ENCODE peak calls at places on chromosomes 3 and 15, in four cellular contexts. I is A549; R is foreskin fibroblast; P is CD8-positive, alpha-beta memory T cell. H is an unnamed sample.

GRCh38 chr15:72800819-72801481 is 17.4 kb upstream of the ADPGK start:
- DNase-seq in I (no peak), R (no peak), P (no peak), H (no peak)

GRCh38 chr15:63876085-63876662 is 42.4 kb upstream of the HERC1 start:
- DNase-seq in I (no peak), R (no peak), P (no peak), H (no peak)

GRCh38 chr3:116836286-116836685 is 126.7 kb downstream of the TUSC7 start:
- DNase-seq in I (no peak), R (peak), P (no peak), H (no peak)

GRCh38 chr3:35187908-35188307 is 451.4 kb upstream of the ARPP21 start:
- DNase-seq in I (no peak), R (no peak), P (no peak), H (no peak)

GRCh38 chr3:146142757-146143156 is 18.2 kb downstream of the PLOD2 start:
- DNase-seq in I (no peak), R (peak), P (no peak), H (no peak)

GRCh38 chr3:29409409-29409808 is 128.5 kb downstream of the RBMS3 start:
- DNase-seq in I (no peak), R (no peak), P (no peak), H (no peak)

GRCh38 chr15:43483306-43484128 is 9.4 kb downstream of the TP53BP1 start:
- DNase-seq in I (no peak), R (no peak), P (no peak), H (no peak)

GRCh38 chr3:43759297-43759782 is 68.6 kb downstream of the ABHD5 start:
- DNase-seq in I (peak), R (peak), P (no peak), H (peak)

GRCh38 chr3:59782664-59783063 is 732.8 kb upstream of the CFAP20DC start:
- DNase-seq in I (no peak), R (no peak), P (no peak), H (no peak)

GRCh38 chr3:87350367-87351199 is 74.2 kb upstream of the POU1F1 start:
- DNase-seq in I (peak), R (peak), P (no peak), H (peak)

GRCh38 chr15:72116680-72117447 is 1.1 kb downstream of the MYO9A start:
- DNase-seq in I (peak), R (no peak), P (no peak), H (peak)

GRCh38 chr15:49847937-49848823 is 227.3 kb downstream of the DTWD1 start:
- DNase-seq in I (peak), R (peak), P (no peak), H (no peak)

GRCh38 chr3:64691051-64691450 is 3.3 kb upstream of the ADAMTS9 start:
- DNase-seq in I (no peak), R (no peak), P (no peak), H (no peak)

GRCh38 chr15:74630284-74631086 is 14.8 kb downstream of the CLK3 start:
- DNase-seq in I (no peak), R (no peak), P (no peak), H (no peak)

GRCh38 chr15:81011593-81011992 is 10.9 kb downstream of the TLNRD1 start:
- DNase-seq in I (no peak), R (no peak), P (no peak), H (no peak)

GRCh38 chr15:80343610-80344009 is 60.6 kb upstream of the ARNT2 start:
- DNase-seq in I (no peak), R (no peak), P (no peak), H (no peak)

GRCh38 chr3:156480949-156481348 is 74.0 kb downstream of the SSR3 start:
- DNase-seq in I (no peak), R (no peak), P (no peak), H (no peak)

GRCh38 chr3:127699098-127699945 is 26.6 kb downstream of the ABTB1 start:
- DNase-seq in I (no peak), R (no peak), P (no peak), H (no peak)

GRCh38 chr15:83356516-83357399 is 72.3 kb upstream of the BNC1 start:
- DNase-seq in I (no peak), R (no peak), P (no peak), H (no peak)

GRCh38 chr3:33687406-33688010 is 30.5 kb downstream of the CLASP2 start:
- DNase-seq in I (no peak), R (peak), P (no peak), H (no peak)

GRCh38 chr3:39255503-39256325 is 24.1 kb downstream of the CX3CR1 start:
- DNase-seq in I (no peak), R (no peak), P (no peak), H (no peak)